ENCODE peak calls at places on chromosomes 13 and 19, in four cellular contexts. U is fibroblast of the conjunctiva; M is CD4-positive, CD25-positive, alpha-beta regulatory T cell; C is NCI-H2029. Q is an unnamed sample.

GRCh38 chr19:47671499-47671898 is 41.7 kb upstream of the EHD2 start:
- DNase-seq in U (no peak), C (no peak), M (no peak), Q (no peak)

GRCh38 chr19:12769689-12770088 is 5.7 kb downstream of the HOOK2 start:
- DNase-seq in U (no peak), M (peak), C (no peak), Q (no peak)

GRCh38 chr19:40177286-40178070 is 13.7 kb upstream of the MAP3K10 start:
- DNase-seq in U (no peak), C (no peak), M (no peak), Q (no peak)

GRCh38 chr19:34788074-34788473 is 15.1 kb upstream of the ZNF599 start:
- DNase-seq in U (no peak), C (no peak), M (no peak), Q (no peak)

GRCh38 chr13:40221460-40222201 is 444.8 kb downstream of the FOXO1 start:
- DNase-seq in M (peak), C (no peak), U (peak), Q (no peak)

GRCh38 chr13:32495429-32495828 is 43.2 kb downstream of the N4BP2L2 start:
- DNase-seq in M (no peak), C (no peak), U (no peak), Q (no peak)

GRCh38 chr19:778910-779653 is 18.2 kb upstream of the PTBP1 start:
- DNase-seq in U (peak), M (no peak), C (no peak), Q (no peak)

GRCh38 chr19:1935484-1936208 is 5.3 kb upstream of the CSNK1G2 start:
- DNase-seq in M (peak), U (no peak), C (peak), Q (no peak)

GRCh38 chr13:30125422-30126073 is 181.8 kb downstream of the KATNAL1 start:
- DNase-seq in M (no peak), C (peak), U (peak), Q (no peak)

GRCh38 chr13:112810608-112811007 is 120.8 kb downstream of the ATP11A start:
- DNase-seq in M (no peak), C (no peak), U (no peak), Q (no peak)

GRCh38 chr13:42283574-42283973 is 11.6 kb downstream of the AKAP11 start:
- DNase-seq in U (no peak), C (no peak), M (no peak), Q (no peak)

GRCh38 chr19:52992109-52993004 is 21.4 kb upstream of the ERVV-1 start:
- DNase-seq in C (no peak), U (no peak), M (no peak), Q (no peak)

GRCh38 chr13:42832341-42833153 is 51.2 kb downstream of the FAM216B start:
- DNase-seq in U (peak), M (peak), C (no peak), Q (no peak)

GRCh38 chr13:113833111-113833830 is 30.6 kb downstream of the GAS6 start:
- DNase-seq in M (no peak), C (no peak), U (no peak), Q (no peak)

GRCh38 chr13:21033224-21033855 is 28.0 kb downstream of the LATS2 start:
- DNase-seq in M (no peak), C (no peak), U (peak), Q (no peak)

GRCh38 chr13:95235199-95235726 is 66.0 kb downstream of the ABCC4 start:
- DNase-seq in C (no peak), U (no peak), M (no peak), Q (no peak)

GRCh38 chr13:38166121-38166520 is 183.5 kb upstream of the UFM1 start:
- DNase-seq in C (no peak), M (no peak), U (no peak), Q (no peak)

GRCh38 chr19:46015080-46015960 is 7.5 kb downstream of the PGLYRP1 start:
- DNase-seq in U (no peak), M (peak), C (peak), Q (no peak)

GRCh38 chr13:37127706-37128241 is 22.3 kb upstream of the CSNK1A1L start:
- DNase-seq in C (no peak), M (no peak), U (peak), Q (no peak)